ENCODE peak calls at places on chromosomes 13 and 19, in seven cellular contexts. L is RWPE1; A is posterior cingulate gyrus; Z is ELF-1; B is ureter; D is CD4-positive, CD25-positive, alpha-beta regulatory T cell; H is adrenal gland. N is an unnamed sample.

GRCh38 chr13:99366075-99366987 is 59.1 kb upstream of the GPR183 start:
- DNase-seq in H (no peak), B (no peak), Z (no peak), A (no peak), D (no peak), L (no peak), N (no peak)

GRCh38 chr19:56538761-56539263 is at the start of gene ZFP28:
- DNase-seq in Z (peak), A (no peak), B (peak), H (no peak), L (no peak), D (no peak), N (no peak)

GRCh38 chr13:109131698-109132257 is 502.4 kb downstream of the MYO16 start:
- DNase-seq in A (no peak), H (no peak), Z (no peak), D (no peak), B (no peak), L (no peak), N (peak)

GRCh38 chr13:34420975-34421719 is 520.9 kb upstream of the NBEA start:
- DNase-seq in H (no peak), Z (no peak), A (no peak), L (no peak), D (no peak), B (no peak), N (no peak)

GRCh38 chr19:57771417-57771816 is 1.9 kb downstream of the ZNF586 start:
- DNase-seq in D (no peak), B (no peak), H (no peak), A (no peak), L (no peak), Z (no peak), N (no peak)

GRCh38 chr13:40191186-40191980 is 475.1 kb downstream of the FOXO1 start:
- DNase-seq in H (no peak), Z (no peak), B (no peak), D (no peak), A (peak), L (no peak), N (no peak)

GRCh38 chr19:51196181-51196580 is 28.7 kb upstream of the CD33 start:
- DNase-seq in Z (no peak), A (no peak), B (no peak), L (no peak), H (no peak), D (no peak), N (no peak)

GRCh38 chr19:8484331-8484894 is 18.0 kb downstream of the PRAM1 start:
- DNase-seq in D (no peak), H (peak), Z (no peak), L (no peak), B (no peak), A (no peak), N (no peak)

GRCh38 chr19:43618921-43619261 is 538 bp downstream of the ZNF428 start:
- DNase-seq in B (no peak), L (peak), D (no peak), H (peak), Z (no peak), A (no peak), N (no peak)

GRCh38 chr19:40691421-40692211 is 1.2 kb upstream of the NUMBL start:
- DNase-seq in Z (peak), L (no peak), H (no peak), D (no peak), B (no peak), A (no peak), N (peak)

GRCh38 chr19:39400997-39401548 is 5.6 kb upstream of the ZFP36 start:
- DNase-seq in Z (no peak), D (no peak), B (no peak), A (no peak), L (no peak), H (no peak), N (no peak)

GRCh38 chr13:103510007-103510406 is 443.8 kb upstream of the SLC10A2 start:
- DNase-seq in H (no peak), A (no peak), B (no peak), D (no peak), Z (no peak), L (no peak), N (no peak)

GRCh38 chr19:40933025-40933424 is 51.0 kb upstream of the CYP2A7 start:
- DNase-seq in D (no peak), L (no peak), Z (peak), B (no peak), H (no peak), A (no peak), N (peak)

GRCh38 chr13:76035711-76036110 is 399.6 kb downstream of the LMO7 start:
- DNase-seq in B (no peak), L (no peak), A (no peak), Z (no peak), D (no peak), H (no peak), N (no peak)

GRCh38 chr13:89363144-89363543 is 1692.0 kb downstream of the SLITRK5 start:
- DNase-seq in H (no peak), D (no peak), B (no peak), A (no peak), Z (peak), L (no peak), N (no peak)

GRCh38 chr13:99003851-99004471 is 26.1 kb upstream of the DOCK9 start:
- DNase-seq in A (no peak), H (no peak), L (no peak), D (no peak), Z (no peak), B (no peak), N (no peak)

GRCh38 chr19:37999309-38000213 is 92.6 kb downstream of the SIPA1L3 start:
- DNase-seq in Z (no peak), L (peak), H (peak), B (no peak), A (no peak), D (no peak), N (no peak)

GRCh38 chr19:29714953-29715694 is at the start of gene C19orf12:
- DNase-seq in B (peak), D (peak), Z (peak), H (peak), L (peak), A (peak), N (no peak)

GRCh38 chr19:11137542-11138384 is 17.8 kb downstream of the SPC24 start:
- DNase-seq in H (peak), A (peak), D (peak), B (peak), Z (peak), L (peak), N (no peak)

GRCh38 chr13:95445116-95445515 is 107.4 kb upstream of the CLDN10 start:
- DNase-seq in Z (no peak), D (no peak), B (no peak), H (no peak), L (no peak), A (no peak), N (no peak)

GRCh38 chr19:14985133-14985532 is 5.5 kb upstream of the SLC1A6 start:
- DNase-seq in Z (no peak), A (no peak), B (no peak), H (no peak), L (no peak), D (no peak), N (no peak)

GRCh38 chr13:80901111-80902014 is 560.4 kb upstream of the SPRY2 start:
- DNase-seq in B (no peak), D (no peak), A (no peak), H (no peak), L (no peak), Z (no peak), N (no peak)